ENCODE peak calls at places on chromosomes 11 and 22, in four cellular contexts. One of them, this sample, is unnamed.

GRCh38 chr11:92512204-92512569 is 287.6 kb downstream of the FAT3 start:
- DNase-seq in lower leg skin: no peak
- DNase-seq in SK-N-SH: no peak
- DNase-seq in progenitor cell of endocrine pancreas: no peak
- DNase-seq in this sample: no peak

GRCh38 chr11:121800704-121801516 is 315.1 kb downstream of the BLID start:
- DNase-seq in progenitor cell of endocrine pancreas: no peak
- DNase-seq in lower leg skin: no peak
- DNase-seq in SK-N-SH: no peak
- DNase-seq in this sample: no peak

GRCh38 chr11:7673724-7674434 is 579 bp upstream of the CYB5R2 start:
- DNase-seq in SK-N-SH: peak
- DNase-seq in progenitor cell of endocrine pancreas: peak
- DNase-seq in lower leg skin: peak
- DNase-seq in this sample: no peak

GRCh38 chr22:29306175-29306829 is at the start of gene GAS2L1:
- DNase-seq in SK-N-SH: peak
- DNase-seq in progenitor cell of endocrine pancreas: peak
- DNase-seq in lower leg skin: peak
- DNase-seq in this sample: no peak

GRCh38 chr11:12182650-12183511 is 72.5 kb downstream of the MICAL2 start:
- DNase-seq in SK-N-SH: no peak
- DNase-seq in progenitor cell of endocrine pancreas: no peak
- DNase-seq in lower leg skin: peak
- DNase-seq in this sample: no peak

GRCh38 chr11:69304258-69304657 is 10.3 kb downstream of the MYEOV start:
- DNase-seq in SK-N-SH: no peak
- DNase-seq in progenitor cell of endocrine pancreas: no peak
- DNase-seq in lower leg skin: no peak
- DNase-seq in this sample: no peak

GRCh38 chr11:44962464-44962863 is 11.8 kb upstream of the TP53I11 start:
- DNase-seq in SK-N-SH: no peak
- DNase-seq in lower leg skin: no peak
- DNase-seq in progenitor cell of endocrine pancreas: no peak
- DNase-seq in this sample: no peak

GRCh38 chr11:130638624-130639023 is 190.2 kb downstream of the ADAMTS15 start:
- DNase-seq in progenitor cell of endocrine pancreas: no peak
- DNase-seq in SK-N-SH: no peak
- DNase-seq in lower leg skin: no peak
- DNase-seq in this sample: no peak

GRCh38 chr11:125071831-125072209 is 8.7 kb downstream of the SLC37A2 start:
- DNase-seq in progenitor cell of endocrine pancreas: no peak
- DNase-seq in lower leg skin: no peak
- DNase-seq in SK-N-SH: peak
- DNase-seq in this sample: no peak

GRCh38 chr11:11963842-11964773 is 44.3 kb downstream of the DKK3 start:
- DNase-seq in lower leg skin: no peak
- DNase-seq in SK-N-SH: no peak
- DNase-seq in progenitor cell of endocrine pancreas: no peak
- DNase-seq in this sample: no peak

GRCh38 chr11:20097319-20098221 is 62.7 kb downstream of the DBX1 start:
- DNase-seq in SK-N-SH: no peak
- DNase-seq in progenitor cell of endocrine pancreas: no peak
- DNase-seq in lower leg skin: no peak
- DNase-seq in this sample: no peak

GRCh38 chr11:59669611-59670009 is 773 bp upstream of the PATL1 start:
- DNase-seq in progenitor cell of endocrine pancreas: peak
- DNase-seq in lower leg skin: peak
- DNase-seq in SK-N-SH: no peak
- DNase-seq in this sample: no peak

GRCh38 chr11:72352859-72353551 is 81.3 kb downstream of the CLPB start:
- DNase-seq in progenitor cell of endocrine pancreas: no peak
- DNase-seq in SK-N-SH: peak
- DNase-seq in lower leg skin: no peak
- DNase-seq in this sample: no peak

GRCh38 chr11:47278058-47278457 is 8.1 kb downstream of the MADD start:
- DNase-seq in lower leg skin: no peak
- DNase-seq in progenitor cell of endocrine pancreas: no peak
- DNase-seq in SK-N-SH: no peak
- DNase-seq in this sample: no peak

GRCh38 chr11:65900125-65900898 is at the start of gene FOSL1:
- DNase-seq in progenitor cell of endocrine pancreas: peak
- DNase-seq in SK-N-SH: peak
- DNase-seq in lower leg skin: peak
- DNase-seq in this sample: peak

GRCh38 chr11:65897020-65897471 is 3.1 kb downstream of the FOSL1 start:
- DNase-seq in progenitor cell of endocrine pancreas: no peak
- DNase-seq in lower leg skin: no peak
- DNase-seq in SK-N-SH: no peak
- DNase-seq in this sample: no peak

GRCh38 chr11:65898656-65899355 is 1.4 kb downstream of the FOSL1 start:
- DNase-seq in SK-N-SH: no peak
- DNase-seq in progenitor cell of endocrine pancreas: no peak
- DNase-seq in lower leg skin: no peak
- DNase-seq in this sample: no peak

GRCh38 chr11:65900899-65901180 is 652 bp upstream of the FOSL1 start:
- DNase-seq in progenitor cell of endocrine pancreas: no peak
- DNase-seq in lower leg skin: no peak
- DNase-seq in SK-N-SH: no peak
- DNase-seq in this sample: no peak

DNA sequence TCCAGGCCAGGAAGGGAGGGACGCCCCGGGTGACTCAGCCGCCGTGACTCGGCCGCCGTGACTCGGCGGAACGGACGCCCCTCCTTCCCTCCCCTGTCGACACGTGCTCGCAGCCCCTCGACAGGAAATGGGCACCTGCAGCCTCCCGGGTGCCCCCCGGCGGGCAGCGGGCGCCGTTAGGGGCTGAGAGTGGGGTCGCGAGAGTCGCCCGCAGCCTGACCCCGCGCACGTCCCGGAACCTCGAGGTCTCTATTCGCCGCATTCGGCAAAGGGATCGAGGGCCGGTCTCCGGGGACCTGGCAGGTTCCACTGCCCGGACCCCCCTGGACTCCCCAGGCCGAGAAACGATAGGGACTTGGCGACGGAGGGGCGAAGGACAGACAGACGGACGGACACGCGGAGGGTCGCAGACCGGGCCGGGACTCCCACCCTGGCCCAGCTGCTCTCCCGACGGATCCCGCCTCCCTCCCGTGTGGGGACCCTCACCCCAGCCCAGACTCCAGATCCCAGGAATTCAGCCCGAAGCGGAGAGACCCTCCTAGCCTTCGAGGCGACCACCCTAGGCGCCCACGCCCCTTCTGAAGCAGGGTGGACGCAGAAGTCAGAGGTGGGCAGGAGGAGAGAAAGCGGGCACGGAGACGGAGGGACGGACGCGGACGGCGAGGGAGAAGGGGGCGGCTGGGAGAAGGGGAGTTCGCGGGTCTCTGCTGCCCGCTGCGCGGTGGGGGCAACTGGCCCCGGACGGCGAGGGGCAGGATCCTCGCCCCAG is 648 bp downstream of the FOSL1 start:
- DNase-seq in SK-N-SH: peak
- DNase-seq in lower leg skin: peak
- DNase-seq in progenitor cell of endocrine pancreas: no peak
- DNase-seq in this sample: peak
- TF ChIP-seq CTCF in SK-N-SH: no peak
- TF ChIP-seq CTCF in lower leg skin: no peak
- TF ChIP-seq CTCF in progenitor cell of endocrine pancreas: no peak
- TF ChIP-seq CTCF in this sample: no peak

DNA sequence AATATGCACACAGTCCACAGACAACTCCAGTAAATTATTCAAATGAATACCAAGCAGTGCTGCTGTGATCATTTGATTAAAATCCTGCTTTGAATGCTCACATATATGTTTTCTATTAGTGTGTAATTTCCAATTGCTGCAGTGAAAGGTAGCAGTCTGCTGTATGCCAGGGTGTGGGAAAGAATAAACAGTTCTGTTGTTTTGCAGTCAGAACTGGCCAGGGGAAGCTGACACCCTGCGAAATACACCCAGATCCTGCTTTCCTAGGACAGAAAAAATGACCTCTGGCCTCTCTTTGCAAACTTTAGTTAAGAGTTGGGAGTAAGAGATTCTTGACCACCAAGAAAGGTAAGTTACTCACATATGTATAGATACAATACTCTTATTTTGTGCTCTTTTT is 217.7 kb downstream of the FAM76B start:
- DNase-seq in SK-N-SH: no peak
- DNase-seq in progenitor cell of endocrine pancreas: no peak
- DNase-seq in lower leg skin: no peak
- DNase-seq in this sample: no peak
- TF ChIP-seq CTCF in SK-N-SH: no peak
- TF ChIP-seq CTCF in progenitor cell of endocrine pancreas: no peak
- TF ChIP-seq CTCF in lower leg skin: no peak
- TF ChIP-seq CTCF in this sample: no peak

GRCh38 chr11:67406969-67407699 is 3.3 kb downstream of the TBC1D10C start:
- DNase-seq in progenitor cell of endocrine pancreas: no peak
- DNase-seq in SK-N-SH: peak
- DNase-seq in lower leg skin: no peak
- DNase-seq in this sample: no peak
- TF ChIP-seq CTCF in progenitor cell of endocrine pancreas: no peak
- TF ChIP-seq CTCF in SK-N-SH: no peak
- TF ChIP-seq CTCF in lower leg skin: no peak
- TF ChIP-seq CTCF in this sample: no peak

DNA sequence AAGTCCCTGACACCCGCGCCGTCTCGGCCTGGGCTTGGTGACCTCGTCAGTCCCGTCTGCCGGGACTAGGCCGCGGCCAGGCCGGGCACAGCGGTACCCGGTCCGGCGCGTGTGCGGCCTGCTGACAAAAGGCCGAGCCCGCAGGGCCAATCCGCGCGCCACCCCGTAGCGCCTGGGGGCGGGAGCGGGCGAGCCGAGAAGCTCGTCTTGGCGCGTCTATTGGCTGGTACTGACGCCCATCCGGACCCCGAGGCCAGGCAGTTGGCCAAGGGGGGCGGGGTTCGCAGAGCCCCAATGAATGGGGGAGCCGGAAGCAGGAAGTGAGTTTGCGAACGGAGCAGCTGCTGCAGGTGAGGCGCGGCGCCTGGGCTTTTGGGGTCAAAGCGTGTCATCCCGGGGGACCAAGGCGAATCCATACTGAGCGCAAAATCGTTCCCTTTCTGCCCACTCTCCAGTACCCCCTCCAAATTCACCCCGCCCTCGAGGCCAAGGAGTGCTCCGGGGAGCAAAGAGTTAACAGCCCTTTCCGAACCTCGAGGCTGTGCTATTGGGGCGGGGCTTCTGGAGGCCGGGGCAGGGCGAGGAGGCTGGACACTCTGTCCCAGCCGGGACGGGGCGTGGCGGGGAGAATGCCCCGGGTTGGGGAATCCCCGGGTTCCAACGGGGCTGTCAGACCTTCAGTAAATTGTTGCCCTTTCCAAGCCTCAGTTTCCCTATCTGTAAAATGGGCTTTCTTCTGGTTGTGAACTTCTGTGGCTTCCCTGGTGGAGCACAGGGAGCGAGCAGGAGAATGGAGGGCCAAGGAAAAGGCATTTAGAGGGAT is at the start of gene DPP3:
- DNase-seq in SK-N-SH: peak
- DNase-seq in lower leg skin: peak
- DNase-seq in progenitor cell of endocrine pancreas: peak
- DNase-seq in this sample: peak
- TF ChIP-seq CTCF in SK-N-SH: no peak
- TF ChIP-seq CTCF in lower leg skin: no peak
- TF ChIP-seq CTCF in progenitor cell of endocrine pancreas: no peak
- TF ChIP-seq CTCF in this sample: no peak

DNA sequence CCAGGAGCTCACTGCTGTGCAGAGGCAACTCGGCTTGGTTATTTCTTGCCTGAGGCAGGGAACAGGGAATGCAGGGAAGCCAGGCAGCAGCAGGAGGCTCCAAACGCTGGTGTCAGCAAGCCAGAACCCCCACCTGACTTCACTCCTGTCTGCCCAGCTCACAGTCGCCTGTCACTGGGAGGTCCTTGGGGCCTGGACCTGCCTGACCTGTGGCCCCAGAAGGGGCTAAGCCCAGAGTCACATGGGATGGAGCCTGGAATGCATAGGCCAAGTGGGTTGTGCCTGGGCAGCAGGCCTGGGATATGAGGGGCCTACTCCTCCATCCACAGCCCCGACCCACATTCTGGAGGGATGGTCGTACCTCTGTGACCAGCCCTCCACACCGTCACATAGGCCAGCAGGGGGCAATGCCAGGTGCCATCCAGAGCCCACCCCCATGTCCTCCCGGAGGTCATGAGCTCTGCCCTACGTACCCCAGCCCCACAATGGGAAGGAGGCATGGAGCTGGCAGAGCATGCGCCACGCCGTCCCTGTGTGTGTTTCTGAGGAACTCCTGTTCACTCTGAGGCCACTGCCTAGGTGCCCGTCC is 5.2 kb downstream of the RASSF7 start:
- DNase-seq in lower leg skin: no peak
- DNase-seq in SK-N-SH: no peak
- DNase-seq in progenitor cell of endocrine pancreas: no peak
- DNase-seq in this sample: no peak
- TF ChIP-seq CTCF in lower leg skin: no peak
- TF ChIP-seq CTCF in SK-N-SH: peak
- TF ChIP-seq CTCF in progenitor cell of endocrine pancreas: no peak
- TF ChIP-seq CTCF in this sample: no peak

GRCh38 chr11:4059424-4059823 is 35.2 kb upstream of the RRM1 start:
- DNase-seq in SK-N-SH: no peak
- DNase-seq in progenitor cell of endocrine pancreas: no peak
- DNase-seq in lower leg skin: no peak
- DNase-seq in this sample: no peak

GRCh38 chr11:4063348-4063747 is 31.3 kb upstream of the RRM1 start:
- DNase-seq in SK-N-SH: no peak
- DNase-seq in progenitor cell of endocrine pancreas: no peak
- DNase-seq in lower leg skin: no peak
- DNase-seq in this sample: no peak

GRCh38 chr11:4061700-4062099 is 32.9 kb upstream of the RRM1 start:
- DNase-seq in lower leg skin: no peak
- DNase-seq in progenitor cell of endocrine pancreas: no peak
- DNase-seq in SK-N-SH: no peak
- DNase-seq in this sample: no peak

GRCh38 chr11:4064278-4064955 is 30.2 kb upstream of the RRM1 start:
- DNase-seq in SK-N-SH: no peak
- DNase-seq in lower leg skin: no peak
- DNase-seq in progenitor cell of endocrine pancreas: no peak
- DNase-seq in this sample: no peak

DNA sequence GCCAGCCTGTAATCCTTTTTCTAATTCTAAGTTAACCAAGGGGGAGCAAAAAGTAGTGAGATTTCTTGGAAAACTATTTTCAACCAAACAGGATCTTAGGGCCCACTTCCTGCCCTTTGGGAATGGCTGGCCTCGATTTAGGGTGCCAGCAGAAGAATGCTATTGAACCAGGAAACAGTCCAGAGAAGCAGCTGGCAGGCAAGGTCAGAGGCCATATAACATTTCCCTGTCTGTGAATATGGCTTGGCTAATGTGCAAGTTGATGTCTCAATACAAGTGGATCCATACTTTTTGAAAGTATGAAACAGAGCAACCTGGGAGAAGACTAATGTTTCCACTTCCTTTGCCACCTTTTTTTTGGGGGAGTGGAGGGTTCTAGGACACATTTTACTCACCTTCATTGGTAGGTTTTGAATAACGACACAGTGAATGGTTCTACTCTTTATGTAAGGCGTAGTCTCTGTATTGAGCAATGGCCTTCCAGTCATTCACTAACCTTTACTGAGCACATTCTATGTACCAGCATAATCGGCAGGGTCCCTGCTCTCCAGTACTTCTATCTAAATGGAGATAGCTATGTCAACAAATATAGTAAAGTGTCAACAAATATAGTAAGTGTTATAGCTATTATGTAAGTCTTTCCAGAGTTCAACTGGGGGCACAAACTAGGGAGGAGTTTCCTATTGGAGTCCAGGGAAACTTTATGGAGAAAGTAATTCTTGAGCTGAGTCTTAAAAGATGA is 34.2 kb upstream of the RRM1 start:
- DNase-seq in progenitor cell of endocrine pancreas: no peak
- DNase-seq in lower leg skin: no peak
- DNase-seq in SK-N-SH: no peak
- DNase-seq in this sample: no peak
- TF ChIP-seq CTCF in progenitor cell of endocrine pancreas: no peak
- TF ChIP-seq CTCF in lower leg skin: no peak
- TF ChIP-seq CTCF in SK-N-SH: no peak
- TF ChIP-seq CTCF in this sample: no peak

This sample was measured in CD14-positive monocyte.